ENCODE peak calls at places on chromosomes 2 and 18, in five cellular contexts. One of them, this sample, is unnamed.

GRCh38 chr2:120863661-120864320 is 128.1 kb downstream of the GLI2 start:
- DNase-seq in HepG2: no peak
- DNase-seq in A549: peak; percentile 72
- DNase-seq in K562: peak; percentile 88
- DNase-seq in GM12878: no peak
- DNase-seq in this sample: no peak

GRCh38 chr2:202249521-202249850 is 11.1 kb upstream of the SUMO1 start:
- DNase-seq in HepG2: no peak
- DNase-seq in A549: no peak
- DNase-seq in K562: no peak
- DNase-seq in GM12878: no peak
- DNase-seq in this sample: no peak

GRCh38 chr2:71455741-71456569 is 2.6 kb downstream of the DYSF start:
- DNase-seq in HepG2: peak; percentile 65
- DNase-seq in A549: no peak
- DNase-seq in K562: no peak
- DNase-seq in GM12878: no peak
- DNase-seq in this sample: peak; percentile 63

GRCh38 chr2:100784681-100785080 is 35.3 kb upstream of the NPAS2 start:
- DNase-seq in HepG2: no peak
- DNase-seq in A549: no peak
- DNase-seq in K562: no peak
- DNase-seq in GM12878: no peak
- DNase-seq in this sample: no peak

GRCh38 chr18:5895300-5895885 is at the start of gene TMEM200C:
- DNase-seq in HepG2: no peak
- DNase-seq in A549: no peak
- DNase-seq in K562: no peak
- DNase-seq in GM12878: no peak
- DNase-seq in this sample: peak; percentile 86

GRCh38 chr2:171160119-171160629 is 519 bp downstream of the TLK1 start:
- DNase-seq in HepG2: peak; percentile 55
- DNase-seq in A549: peak; percentile 30
- DNase-seq in K562: no peak
- DNase-seq in GM12878: no peak
- DNase-seq in this sample: peak; percentile 81

GRCh38 chr2:174492963-174493431 is 6.2 kb upstream of the GPR155 start:
- DNase-seq in HepG2: no peak
- DNase-seq in A549: no peak
- DNase-seq in K562: no peak
- DNase-seq in GM12878: peak; percentile 85
- DNase-seq in this sample: no peak

GRCh38 chr18:25737710-25738251 is 352.6 kb downstream of the SS18 start:
- DNase-seq in HepG2: peak; percentile 18
- DNase-seq in A549: no peak
- DNase-seq in K562: no peak
- DNase-seq in GM12878: no peak
- DNase-seq in this sample: no peak

GRCh38 chr2:111071480-111072143 is 49.1 kb upstream of the BCL2L11 start:
- DNase-seq in HepG2: no peak
- DNase-seq in A549: peak; percentile 8
- DNase-seq in K562: no peak
- DNase-seq in GM12878: peak; percentile 35
- DNase-seq in this sample: no peak

GRCh38 chr2:219000569-219000960 is 7.3 kb upstream of the CRYBA2 start:
- DNase-seq in HepG2: no peak
- DNase-seq in A549: no peak
- DNase-seq in K562: no peak
- DNase-seq in GM12878: no peak
- DNase-seq in this sample: peak; percentile 60

GRCh38 chr18:58009166-58009565 is 34.9 kb upstream of the NEDD4L start:
- DNase-seq in HepG2: no peak
- DNase-seq in A549: no peak
- DNase-seq in K562: no peak
- DNase-seq in GM12878: no peak
- DNase-seq in this sample: no peak

GRCh38 chr2:63785096-63785495 is 56.6 kb upstream of the UGP2 start:
- DNase-seq in HepG2: no peak
- DNase-seq in A549: no peak
- DNase-seq in K562: no peak
- DNase-seq in GM12878: no peak
- DNase-seq in this sample: no peak

GRCh38 chr18:42392416-42392815 is 437.4 kb downstream of the PIK3C3 start:
- DNase-seq in HepG2: no peak
- DNase-seq in A549: no peak
- DNase-seq in K562: no peak
- DNase-seq in GM12878: no peak
- DNase-seq in this sample: no peak

GRCh38 chr18:36761186-36761698 is 67.6 kb downstream of the TPGS2 start:
- DNase-seq in HepG2: peak; percentile 7
- DNase-seq in A549: no peak
- DNase-seq in K562: peak; percentile 28
- DNase-seq in GM12878: no peak
- DNase-seq in this sample: no peak

GRCh38 chr2:133324150-133324561 is 244.1 kb downstream of the NCKAP5 start:
- DNase-seq in HepG2: no peak
- DNase-seq in A549: no peak
- DNase-seq in K562: no peak
- DNase-seq in GM12878: no peak
- DNase-seq in this sample: no peak

GRCh38 chr18:9539283-9539682 is 64.0 kb downstream of the RALBP1 start:
- DNase-seq in HepG2: no peak
- DNase-seq in A549: no peak
- DNase-seq in K562: no peak
- DNase-seq in GM12878: no peak
- DNase-seq in this sample: no peak

GRCh38 chr2:199811360-199811759 is 39.6 kb downstream of the FTCDNL1 start:
- DNase-seq in HepG2: no peak
- DNase-seq in A549: no peak
- DNase-seq in K562: no peak
- DNase-seq in GM12878: no peak
- DNase-seq in this sample: no peak

GRCh38 chr18:47795448-47795843 is 135.0 kb downstream of the SMAD2 start:
- DNase-seq in HepG2: no peak
- DNase-seq in A549: no peak
- DNase-seq in K562: no peak
- DNase-seq in GM12878: no peak
- DNase-seq in this sample: peak; percentile 40

GRCh38 chr2:205909194-205909572 is 176.8 kb downstream of the INO80D start:
- DNase-seq in HepG2: no peak
- DNase-seq in A549: no peak
- DNase-seq in K562: no peak
- DNase-seq in GM12878: no peak
- DNase-seq in this sample: no peak

GRCh38 chr2:7333189-7333588 is 416.0 kb downstream of the RNF144A start:
- DNase-seq in HepG2: no peak
- DNase-seq in A549: no peak
- DNase-seq in K562: no peak
- DNase-seq in GM12878: no peak
- DNase-seq in this sample: no peak

GRCh38 chr2:128324897-128325410 is 6.3 kb upstream of the HS6ST1 start:
- DNase-seq in HepG2: no peak
- DNase-seq in A549: no peak
- DNase-seq in K562: no peak
- DNase-seq in GM12878: no peak
- DNase-seq in this sample: no peak

GRCh38 chr2:62691186-62691585 is 14.3 kb upstream of the EHBP1 start:
- DNase-seq in HepG2: no peak
- DNase-seq in A549: no peak
- DNase-seq in K562: no peak
- DNase-seq in GM12878: no peak
- DNase-seq in this sample: no peak

GRCh38 chr2:204249437-204249836 is 295.8 kb upstream of the PARD3B start:
- DNase-seq in HepG2: no peak
- DNase-seq in A549: no peak
- DNase-seq in K562: no peak
- DNase-seq in GM12878: no peak
- DNase-seq in this sample: no peak

GRCh38 chr2:222052934-222053367 is 245.8 kb downstream of the PAX3 start:
- DNase-seq in HepG2: no peak
- DNase-seq in A549: no peak
- DNase-seq in K562: no peak
- DNase-seq in GM12878: no peak
- DNase-seq in this sample: no peak

GRCh38 chr2:23801396-23801795 is 125.5 kb downstream of the ATAD2B start:
- DNase-seq in HepG2: no peak
- DNase-seq in A549: no peak
- DNase-seq in K562: no peak
- DNase-seq in GM12878: no peak
- DNase-seq in this sample: no peak

GRCh38 chr18:51029694-51030536 is at the start of gene SMAD4:
- DNase-seq in HepG2: peak; percentile 89
- DNase-seq in A549: peak; percentile 77
- DNase-seq in K562: peak; percentile 94
- DNase-seq in GM12878: peak; percentile 71
- DNase-seq in this sample: peak; percentile 98

GRCh38 chr2:173553589-173553988 is 198.9 kb downstream of the CDCA7 start:
- DNase-seq in HepG2: no peak
- DNase-seq in A549: no peak
- DNase-seq in K562: no peak
- DNase-seq in GM12878: no peak
- DNase-seq in this sample: no peak

GRCh38 chr2:3626817-3627499 is 31.0 kb upstream of the ALLC start:
- DNase-seq in HepG2: no peak
- DNase-seq in A549: no peak
- DNase-seq in K562: no peak
- DNase-seq in GM12878: no peak
- DNase-seq in this sample: no peak

DNA sequence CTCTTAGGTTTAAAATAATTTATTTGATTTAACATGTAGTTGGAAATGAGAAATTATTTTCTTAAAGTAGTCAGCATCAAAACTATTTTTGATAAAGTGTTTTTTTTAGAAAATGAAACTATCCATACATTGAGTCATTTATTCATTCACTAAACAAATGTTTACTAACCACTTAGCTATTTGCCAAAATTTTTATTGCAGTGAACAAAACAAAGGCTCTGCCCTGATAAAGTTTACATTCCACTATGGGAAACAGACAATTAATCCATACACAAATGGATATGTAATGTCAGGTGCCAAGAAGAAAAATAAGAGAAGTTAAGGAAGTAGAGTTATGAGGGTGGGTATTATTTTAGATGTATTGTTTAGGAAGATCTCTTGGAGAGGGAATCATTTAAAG is 19.1 kb upstream of the CCDC178 start:
- DNase-seq in HepG2: no peak
- DNase-seq in A549: no peak
- DNase-seq in K562: no peak
- DNase-seq in GM12878: no peak
- DNase-seq in this sample: no peak
- TF ChIP-seq USF2 in HepG2: no peak
- TF ChIP-seq USF2 in A549: no peak
- TF ChIP-seq USF2 in K562: no peak
- TF ChIP-seq USF2 in GM12878: no peak
- TF ChIP-seq USF2 in this sample: no peak

DNA sequence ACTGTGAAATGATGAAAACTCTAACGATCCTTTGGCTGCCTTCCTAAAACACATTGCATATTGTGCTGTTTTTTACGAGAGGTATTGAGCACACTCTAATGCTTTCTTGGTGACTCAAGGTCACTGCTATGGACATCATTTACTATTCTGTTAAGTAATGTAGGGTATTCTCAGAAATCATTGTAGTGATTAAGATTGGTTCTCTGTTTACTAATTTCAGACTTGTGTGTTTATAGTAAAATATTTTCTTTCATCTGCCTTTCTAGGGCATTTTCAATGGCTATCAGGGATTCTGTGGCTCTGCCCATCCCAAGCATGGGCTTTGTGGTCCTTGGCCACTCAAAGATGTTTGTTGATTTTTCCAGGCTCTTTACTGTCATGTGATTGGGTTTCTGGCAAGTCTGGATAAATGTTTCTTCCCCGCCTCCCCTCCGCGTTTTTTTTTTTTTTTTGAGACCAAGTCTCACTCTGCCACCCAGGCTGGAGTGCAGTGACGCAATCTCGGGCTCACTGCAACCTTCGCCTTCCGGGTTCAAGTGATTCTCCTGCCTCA is 29.3 kb downstream of the UBE2F start:
- DNase-seq in HepG2: no peak
- DNase-seq in A549: no peak
- DNase-seq in K562: no peak
- DNase-seq in GM12878: no peak
- DNase-seq in this sample: no peak
- TF ChIP-seq REST in HepG2: no peak
- TF ChIP-seq REST in A549: no peak
- TF ChIP-seq REST in K562: no peak
- TF ChIP-seq REST in GM12878: no peak
- TF ChIP-seq REST in this sample: no peak

DNA sequence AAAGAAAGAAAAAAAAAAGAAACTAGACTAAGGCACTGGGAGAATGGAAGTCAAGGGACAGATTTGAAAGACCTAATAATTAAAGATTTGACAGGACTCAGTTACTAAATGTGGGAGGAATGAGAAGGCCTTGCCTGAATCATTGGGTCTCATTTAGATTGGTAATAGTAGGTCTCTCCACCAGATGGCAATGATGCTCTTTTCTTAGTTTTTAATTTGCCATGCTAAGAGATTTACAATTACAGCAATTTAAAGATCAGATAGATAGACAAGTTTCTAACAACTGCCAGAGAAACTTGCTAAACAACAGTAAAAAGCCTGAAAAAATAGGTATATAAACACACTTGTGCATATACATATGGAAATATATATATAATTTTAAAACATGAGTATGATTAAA is 153.0 kb downstream of the TMEM247 start:
- DNase-seq in HepG2: peak; percentile 50
- DNase-seq in A549: peak; percentile 44
- DNase-seq in K562: peak; percentile 23
- DNase-seq in GM12878: no peak
- DNase-seq in this sample: peak; percentile 56
- TF ChIP-seq USF2 in HepG2: no peak
- TF ChIP-seq USF2 in A549: no peak
- TF ChIP-seq USF2 in K562: no peak
- TF ChIP-seq USF2 in GM12878: no peak
- TF ChIP-seq USF2 in this sample: no peak

DNA sequence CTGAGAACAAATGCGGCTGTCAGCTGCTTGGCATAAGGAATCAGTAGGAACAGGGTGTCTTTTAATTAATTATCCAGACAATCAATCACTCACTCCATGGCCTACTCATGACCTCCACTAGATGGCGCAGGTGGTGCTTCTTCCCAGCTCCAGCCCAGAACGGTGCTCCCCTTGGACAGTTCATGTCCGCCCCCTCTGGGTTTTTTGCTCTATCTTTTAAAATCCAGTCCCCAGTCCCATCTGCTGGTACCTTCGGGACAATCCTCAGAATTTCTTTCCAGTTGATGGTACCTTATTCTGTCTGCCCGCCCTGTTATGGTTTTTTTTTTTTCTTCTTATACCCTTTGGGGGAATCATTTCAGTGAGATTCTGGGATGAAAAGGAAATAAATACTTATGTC is 99.8 kb downstream of the CACNB4 start:
- DNase-seq in HepG2: peak; percentile 77
- DNase-seq in A549: peak; percentile 65
- DNase-seq in K562: peak; percentile 80
- DNase-seq in GM12878: no peak
- DNase-seq in this sample: peak; percentile 72
- TF ChIP-seq REST in HepG2: no peak
- TF ChIP-seq REST in A549: no peak
- TF ChIP-seq REST in K562: no peak
- TF ChIP-seq REST in GM12878: no peak
- TF ChIP-seq REST in this sample: no peak

This sample was measured in SK-N-SH.